ENCODE peak calls at places on chromosomes 16 and 17, in ten cellular contexts. One of them, this sample, is unnamed.

GRCh38 chr16:84228321-84228838 is 11.4 kb downstream of the KCNG4 start:
- DNase-seq in left colon: peak; percentile 41
- DNase-seq in activated T-cell treated with anti-CD3 and anti-CD28 coated beads, Interleukin-2, amount 50 U/mL, for 72 hours: no peak
- DNase-seq in foreskin fibroblast: peak; percentile 96
- DNase-seq in Daoy: peak; percentile 88
- DNase-seq in stimulated activated CD8-positive, alpha-beta memory T cell treated with anti-CD3 and anti-CD28 coated beads, Interleukin-4, amount 100 ng/mL, for 1 hour: no peak
- DNase-seq in fibroblast of pulmonary artery: peak; percentile 91
- DNase-seq in naive thymus-derived CD4-positive, alpha-beta T cell: no peak
- DNase-seq in tibial nerve: peak; percentile 71
- DNase-seq in heart left ventricle: peak; percentile 84
- DNase-seq in this sample: no peak

GRCh38 chr17:78179372-78179771 is 7.5 kb downstream of the TK1 start:
- DNase-seq in left colon: no peak
- DNase-seq in activated T-cell treated with anti-CD3 and anti-CD28 coated beads, Interleukin-2, amount 50 U/mL, for 72 hours: no peak
- DNase-seq in foreskin fibroblast: peak; percentile 71
- DNase-seq in Daoy: no peak
- DNase-seq in stimulated activated CD8-positive, alpha-beta memory T cell treated with anti-CD3 and anti-CD28 coated beads, Interleukin-4, amount 100 ng/mL, for 1 hour: no peak
- DNase-seq in fibroblast of pulmonary artery: peak; percentile 51
- DNase-seq in naive thymus-derived CD4-positive, alpha-beta T cell: no peak
- DNase-seq in tibial nerve: no peak
- DNase-seq in heart left ventricle: no peak
- DNase-seq in this sample: no peak

GRCh38 chr17:78723001-78723796 is 58.9 kb downstream of the CYTH1 start:
- DNase-seq in left colon: peak; percentile 52
- DNase-seq in activated T-cell treated with anti-CD3 and anti-CD28 coated beads, Interleukin-2, amount 50 U/mL, for 72 hours: no peak
- DNase-seq in foreskin fibroblast: peak; percentile 80
- DNase-seq in Daoy: no peak
- DNase-seq in stimulated activated CD8-positive, alpha-beta memory T cell treated with anti-CD3 and anti-CD28 coated beads, Interleukin-4, amount 100 ng/mL, for 1 hour: no peak
- DNase-seq in fibroblast of pulmonary artery: no peak
- DNase-seq in naive thymus-derived CD4-positive, alpha-beta T cell: no peak
- DNase-seq in tibial nerve: no peak
- DNase-seq in heart left ventricle: no peak
- DNase-seq in this sample: peak; percentile 58

GRCh38 chr17:49519781-49520180 is 24.7 kb downstream of the NGFR start:
- DNase-seq in left colon: no peak
- DNase-seq in activated T-cell treated with anti-CD3 and anti-CD28 coated beads, Interleukin-2, amount 50 U/mL, for 72 hours: no peak
- DNase-seq in foreskin fibroblast: no peak
- DNase-seq in Daoy: no peak
- DNase-seq in stimulated activated CD8-positive, alpha-beta memory T cell treated with anti-CD3 and anti-CD28 coated beads, Interleukin-4, amount 100 ng/mL, for 1 hour: no peak
- DNase-seq in fibroblast of pulmonary artery: no peak
- DNase-seq in naive thymus-derived CD4-positive, alpha-beta T cell: no peak
- DNase-seq in tibial nerve: no peak
- DNase-seq in heart left ventricle: no peak
- DNase-seq in this sample: no peak

GRCh38 chr17:9768381-9768934 is 22.9 kb downstream of the DHRS7C start:
- DNase-seq in left colon: no peak
- DNase-seq in activated T-cell treated with anti-CD3 and anti-CD28 coated beads, Interleukin-2, amount 50 U/mL, for 72 hours: peak; percentile 19
- DNase-seq in foreskin fibroblast: peak; percentile 32
- DNase-seq in Daoy: peak; percentile 5
- DNase-seq in stimulated activated CD8-positive, alpha-beta memory T cell treated with anti-CD3 and anti-CD28 coated beads, Interleukin-4, amount 100 ng/mL, for 1 hour: no peak
- DNase-seq in fibroblast of pulmonary artery: peak; percentile 52
- DNase-seq in naive thymus-derived CD4-positive, alpha-beta T cell: no peak
- DNase-seq in tibial nerve: no peak
- DNase-seq in heart left ventricle: no peak
- DNase-seq in this sample: no peak

GRCh38 chr16:83715217-83715920 is 92.4 kb upstream of the HSBP1 start:
- DNase-seq in left colon: no peak
- DNase-seq in activated T-cell treated with anti-CD3 and anti-CD28 coated beads, Interleukin-2, amount 50 U/mL, for 72 hours: no peak
- DNase-seq in foreskin fibroblast: no peak
- DNase-seq in Daoy: no peak
- DNase-seq in stimulated activated CD8-positive, alpha-beta memory T cell treated with anti-CD3 and anti-CD28 coated beads, Interleukin-4, amount 100 ng/mL, for 1 hour: no peak
- DNase-seq in fibroblast of pulmonary artery: no peak
- DNase-seq in naive thymus-derived CD4-positive, alpha-beta T cell: no peak
- DNase-seq in tibial nerve: no peak
- DNase-seq in heart left ventricle: no peak
- DNase-seq in this sample: no peak

GRCh38 chr17:55576237-55576998 is 65.2 kb upstream of the SMIM36 start:
- DNase-seq in left colon: no peak
- DNase-seq in activated T-cell treated with anti-CD3 and anti-CD28 coated beads, Interleukin-2, amount 50 U/mL, for 72 hours: no peak
- DNase-seq in foreskin fibroblast: peak; percentile 88
- DNase-seq in Daoy: peak; percentile 69
- DNase-seq in stimulated activated CD8-positive, alpha-beta memory T cell treated with anti-CD3 and anti-CD28 coated beads, Interleukin-4, amount 100 ng/mL, for 1 hour: no peak
- DNase-seq in fibroblast of pulmonary artery: peak; percentile 42
- DNase-seq in naive thymus-derived CD4-positive, alpha-beta T cell: no peak
- DNase-seq in tibial nerve: peak; percentile 44
- DNase-seq in heart left ventricle: no peak
- DNase-seq in this sample: no peak

GRCh38 chr17:79633154-79633553 is 22.3 kb upstream of the RBFOX3 start:
- DNase-seq in left colon: peak; percentile 8
- DNase-seq in activated T-cell treated with anti-CD3 and anti-CD28 coated beads, Interleukin-2, amount 50 U/mL, for 72 hours: no peak
- DNase-seq in foreskin fibroblast: no peak
- DNase-seq in Daoy: no peak
- DNase-seq in stimulated activated CD8-positive, alpha-beta memory T cell treated with anti-CD3 and anti-CD28 coated beads, Interleukin-4, amount 100 ng/mL, for 1 hour: no peak
- DNase-seq in fibroblast of pulmonary artery: no peak
- DNase-seq in naive thymus-derived CD4-positive, alpha-beta T cell: peak; percentile 10
- DNase-seq in tibial nerve: no peak
- DNase-seq in heart left ventricle: no peak
- DNase-seq in this sample: no peak

GRCh38 chr17:76909971-76910760 is 42.0 kb downstream of the MGAT5B start:
- DNase-seq in left colon: no peak
- DNase-seq in activated T-cell treated with anti-CD3 and anti-CD28 coated beads, Interleukin-2, amount 50 U/mL, for 72 hours: peak; percentile 9
- DNase-seq in foreskin fibroblast: peak; percentile 63
- DNase-seq in Daoy: peak; percentile 19
- DNase-seq in stimulated activated CD8-positive, alpha-beta memory T cell treated with anti-CD3 and anti-CD28 coated beads, Interleukin-4, amount 100 ng/mL, for 1 hour: no peak
- DNase-seq in fibroblast of pulmonary artery: peak; percentile 57
- DNase-seq in naive thymus-derived CD4-positive, alpha-beta T cell: peak; percentile 49
- DNase-seq in tibial nerve: no peak
- DNase-seq in heart left ventricle: no peak
- DNase-seq in this sample: peak; percentile 78

GRCh38 chr16:8893426-8893825 is 11.3 kb downstream of the LITAFD start:
- DNase-seq in left colon: no peak
- DNase-seq in activated T-cell treated with anti-CD3 and anti-CD28 coated beads, Interleukin-2, amount 50 U/mL, for 72 hours: no peak
- DNase-seq in foreskin fibroblast: no peak
- DNase-seq in Daoy: no peak
- DNase-seq in stimulated activated CD8-positive, alpha-beta memory T cell treated with anti-CD3 and anti-CD28 coated beads, Interleukin-4, amount 100 ng/mL, for 1 hour: no peak
- DNase-seq in fibroblast of pulmonary artery: no peak
- DNase-seq in naive thymus-derived CD4-positive, alpha-beta T cell: no peak
- DNase-seq in tibial nerve: no peak
- DNase-seq in heart left ventricle: no peak
- DNase-seq in this sample: no peak

GRCh38 chr17:13429201-13429600 is 172.5 kb downstream of the HS3ST3A1 start:
- DNase-seq in left colon: no peak
- DNase-seq in activated T-cell treated with anti-CD3 and anti-CD28 coated beads, Interleukin-2, amount 50 U/mL, for 72 hours: no peak
- DNase-seq in foreskin fibroblast: peak; percentile 97
- DNase-seq in Daoy: peak; percentile 62
- DNase-seq in stimulated activated CD8-positive, alpha-beta memory T cell treated with anti-CD3 and anti-CD28 coated beads, Interleukin-4, amount 100 ng/mL, for 1 hour: no peak
- DNase-seq in fibroblast of pulmonary artery: peak; percentile 48
- DNase-seq in naive thymus-derived CD4-positive, alpha-beta T cell: no peak
- DNase-seq in tibial nerve: no peak
- DNase-seq in heart left ventricle: no peak
- DNase-seq in this sample: no peak

GRCh38 chr17:38697061-38697820 is 7.8 kb upstream of the MLLT6 start:
- DNase-seq in left colon: no peak
- DNase-seq in activated T-cell treated with anti-CD3 and anti-CD28 coated beads, Interleukin-2, amount 50 U/mL, for 72 hours: no peak
- DNase-seq in foreskin fibroblast: no peak
- DNase-seq in Daoy: no peak
- DNase-seq in stimulated activated CD8-positive, alpha-beta memory T cell treated with anti-CD3 and anti-CD28 coated beads, Interleukin-4, amount 100 ng/mL, for 1 hour: no peak
- DNase-seq in fibroblast of pulmonary artery: no peak
- DNase-seq in naive thymus-derived CD4-positive, alpha-beta T cell: no peak
- DNase-seq in tibial nerve: no peak
- DNase-seq in heart left ventricle: no peak
- DNase-seq in this sample: no peak

GRCh38 chr17:5413682-5414081 is 5.8 kb downstream of the NUP88 start:
- DNase-seq in left colon: no peak
- DNase-seq in activated T-cell treated with anti-CD3 and anti-CD28 coated beads, Interleukin-2, amount 50 U/mL, for 72 hours: no peak
- DNase-seq in foreskin fibroblast: peak; percentile 91
- DNase-seq in Daoy: peak; percentile 83
- DNase-seq in stimulated activated CD8-positive, alpha-beta memory T cell treated with anti-CD3 and anti-CD28 coated beads, Interleukin-4, amount 100 ng/mL, for 1 hour: no peak
- DNase-seq in fibroblast of pulmonary artery: peak; percentile 80
- DNase-seq in naive thymus-derived CD4-positive, alpha-beta T cell: no peak
- DNase-seq in tibial nerve: no peak
- DNase-seq in heart left ventricle: no peak
- DNase-seq in this sample: no peak

GRCh38 chr16:67858448-67858993 is 11.0 kb upstream of the CENPT start:
- DNase-seq in left colon: no peak
- DNase-seq in activated T-cell treated with anti-CD3 and anti-CD28 coated beads, Interleukin-2, amount 50 U/mL, for 72 hours: no peak
- DNase-seq in foreskin fibroblast: no peak
- DNase-seq in Daoy: no peak
- DNase-seq in stimulated activated CD8-positive, alpha-beta memory T cell treated with anti-CD3 and anti-CD28 coated beads, Interleukin-4, amount 100 ng/mL, for 1 hour: no peak
- DNase-seq in fibroblast of pulmonary artery: no peak
- DNase-seq in naive thymus-derived CD4-positive, alpha-beta T cell: no peak
- DNase-seq in tibial nerve: no peak
- DNase-seq in heart left ventricle: no peak
- DNase-seq in this sample: no peak

GRCh38 chr17:50884354-50885311 is 18.5 kb upstream of the TOB1 start:
- DNase-seq in left colon: peak; percentile 64
- DNase-seq in activated T-cell treated with anti-CD3 and anti-CD28 coated beads, Interleukin-2, amount 50 U/mL, for 72 hours: no peak
- DNase-seq in foreskin fibroblast: no peak
- DNase-seq in Daoy: no peak
- DNase-seq in stimulated activated CD8-positive, alpha-beta memory T cell treated with anti-CD3 and anti-CD28 coated beads, Interleukin-4, amount 100 ng/mL, for 1 hour: no peak
- DNase-seq in fibroblast of pulmonary artery: peak; percentile 31
- DNase-seq in naive thymus-derived CD4-positive, alpha-beta T cell: no peak
- DNase-seq in tibial nerve: no peak
- DNase-seq in heart left ventricle: no peak
- DNase-seq in this sample: no peak

GRCh38 chr17:74772071-74772470 is 4.1 kb downstream of the NAT9 start:
- DNase-seq in left colon: no peak
- DNase-seq in activated T-cell treated with anti-CD3 and anti-CD28 coated beads, Interleukin-2, amount 50 U/mL, for 72 hours: no peak
- DNase-seq in foreskin fibroblast: no peak
- DNase-seq in Daoy: no peak
- DNase-seq in stimulated activated CD8-positive, alpha-beta memory T cell treated with anti-CD3 and anti-CD28 coated beads, Interleukin-4, amount 100 ng/mL, for 1 hour: no peak
- DNase-seq in fibroblast of pulmonary artery: no peak
- DNase-seq in naive thymus-derived CD4-positive, alpha-beta T cell: no peak
- DNase-seq in tibial nerve: no peak
- DNase-seq in heart left ventricle: no peak
- DNase-seq in this sample: no peak

GRCh38 chr17:80166446-80166845 is 3.4 kb upstream of the CARD14 start:
- DNase-seq in left colon: no peak
- DNase-seq in activated T-cell treated with anti-CD3 and anti-CD28 coated beads, Interleukin-2, amount 50 U/mL, for 72 hours: no peak
- DNase-seq in foreskin fibroblast: no peak
- DNase-seq in Daoy: no peak
- DNase-seq in stimulated activated CD8-positive, alpha-beta memory T cell treated with anti-CD3 and anti-CD28 coated beads, Interleukin-4, amount 100 ng/mL, for 1 hour: no peak
- DNase-seq in fibroblast of pulmonary artery: no peak
- DNase-seq in naive thymus-derived CD4-positive, alpha-beta T cell: no peak
- DNase-seq in tibial nerve: no peak
- DNase-seq in heart left ventricle: no peak
- DNase-seq in this sample: no peak

GRCh38 chr16:11084484-11085024 is 140.2 kb downstream of the CLEC16A start:
- DNase-seq in left colon: no peak
- DNase-seq in activated T-cell treated with anti-CD3 and anti-CD28 coated beads, Interleukin-2, amount 50 U/mL, for 72 hours: no peak
- DNase-seq in foreskin fibroblast: peak; percentile 86
- DNase-seq in Daoy: peak; percentile 59
- DNase-seq in stimulated activated CD8-positive, alpha-beta memory T cell treated with anti-CD3 and anti-CD28 coated beads, Interleukin-4, amount 100 ng/mL, for 1 hour: no peak
- DNase-seq in fibroblast of pulmonary artery: peak; percentile 76
- DNase-seq in naive thymus-derived CD4-positive, alpha-beta T cell: no peak
- DNase-seq in tibial nerve: no peak
- DNase-seq in heart left ventricle: no peak
- DNase-seq in this sample: no peak

GRCh38 chr16:82580293-82580900 is 46.4 kb upstream of the CDH13 start:
- DNase-seq in left colon: no peak
- DNase-seq in activated T-cell treated with anti-CD3 and anti-CD28 coated beads, Interleukin-2, amount 50 U/mL, for 72 hours: no peak
- DNase-seq in foreskin fibroblast: peak; percentile 3
- DNase-seq in Daoy: peak; percentile 33
- DNase-seq in stimulated activated CD8-positive, alpha-beta memory T cell treated with anti-CD3 and anti-CD28 coated beads, Interleukin-4, amount 100 ng/mL, for 1 hour: no peak
- DNase-seq in fibroblast of pulmonary artery: peak; percentile 4
- DNase-seq in naive thymus-derived CD4-positive, alpha-beta T cell: no peak
- DNase-seq in tibial nerve: no peak
- DNase-seq in heart left ventricle: no peak
- DNase-seq in this sample: peak; percentile 21

GRCh38 chr17:37676115-37676925 is 33.1 kb upstream of the DDX52 start:
- DNase-seq in left colon: peak; percentile 63
- DNase-seq in activated T-cell treated with anti-CD3 and anti-CD28 coated beads, Interleukin-2, amount 50 U/mL, for 72 hours: no peak
- DNase-seq in foreskin fibroblast: peak; percentile 14
- DNase-seq in Daoy: peak; percentile 9
- DNase-seq in stimulated activated CD8-positive, alpha-beta memory T cell treated with anti-CD3 and anti-CD28 coated beads, Interleukin-4, amount 100 ng/mL, for 1 hour: no peak
- DNase-seq in fibroblast of pulmonary artery: peak; percentile 27
- DNase-seq in naive thymus-derived CD4-positive, alpha-beta T cell: no peak
- DNase-seq in tibial nerve: no peak
- DNase-seq in heart left ventricle: no peak
- DNase-seq in this sample: no peak

GRCh38 chr17:65522751-65523404 is 38.6 kb downstream of the AXIN2 start:
- DNase-seq in left colon: no peak
- DNase-seq in activated T-cell treated with anti-CD3 and anti-CD28 coated beads, Interleukin-2, amount 50 U/mL, for 72 hours: no peak
- DNase-seq in foreskin fibroblast: no peak
- DNase-seq in Daoy: no peak
- DNase-seq in stimulated activated CD8-positive, alpha-beta memory T cell treated with anti-CD3 and anti-CD28 coated beads, Interleukin-4, amount 100 ng/mL, for 1 hour: no peak
- DNase-seq in fibroblast of pulmonary artery: no peak
- DNase-seq in naive thymus-derived CD4-positive, alpha-beta T cell: no peak
- DNase-seq in tibial nerve: no peak
- DNase-seq in heart left ventricle: no peak
- DNase-seq in this sample: no peak

GRCh38 chr17:42097691-42098661 is at the start of gene ZNF385C:
- DNase-seq in left colon: no peak
- DNase-seq in activated T-cell treated with anti-CD3 and anti-CD28 coated beads, Interleukin-2, amount 50 U/mL, for 72 hours: no peak
- DNase-seq in foreskin fibroblast: no peak
- DNase-seq in Daoy: no peak
- DNase-seq in stimulated activated CD8-positive, alpha-beta memory T cell treated with anti-CD3 and anti-CD28 coated beads, Interleukin-4, amount 100 ng/mL, for 1 hour: no peak
- DNase-seq in fibroblast of pulmonary artery: no peak
- DNase-seq in naive thymus-derived CD4-positive, alpha-beta T cell: peak; percentile 46
- DNase-seq in tibial nerve: no peak
- DNase-seq in heart left ventricle: peak; percentile 56
- DNase-seq in this sample: peak; percentile 27

GRCh38 chr17:28247671-28248556 is 71.1 kb upstream of the TMEM97 start:
- DNase-seq in left colon: no peak
- DNase-seq in activated T-cell treated with anti-CD3 and anti-CD28 coated beads, Interleukin-2, amount 50 U/mL, for 72 hours: no peak
- DNase-seq in foreskin fibroblast: no peak
- DNase-seq in Daoy: no peak
- DNase-seq in stimulated activated CD8-positive, alpha-beta memory T cell treated with anti-CD3 and anti-CD28 coated beads, Interleukin-4, amount 100 ng/mL, for 1 hour: no peak
- DNase-seq in fibroblast of pulmonary artery: no peak
- DNase-seq in naive thymus-derived CD4-positive, alpha-beta T cell: no peak
- DNase-seq in tibial nerve: no peak
- DNase-seq in heart left ventricle: no peak
- DNase-seq in this sample: no peak

This sample was measured in endothelial cell.